ENCODE peak calls at places on chromosomes 3 and 15, in eight cellular contexts. Q is NB4, K is right lobe of liver, F is transverse colon, X is Peyer's patch, N is sigmoid colon, L is IMR-90, O is spleen. C is an unnamed sample.

GRCh38 chr3:70853161-70853560 is 540.7 kb upstream of the MDFIC2 start:
- DNase-seq in N (no peak), O (no peak), F (no peak), L (no peak), X (no peak), Q (no peak), K (no peak), C (no peak)

GRCh38 chr3:16477501-16477900 is 36.0 kb downstream of the RFTN1 start:
- DNase-seq in Q (no peak), N (no peak), F (no peak), X (no peak), L (peak; percentile 49), K (no peak), O (no peak), C (no peak)

GRCh38 chr3:184531580-184532290 is 29.9 kb upstream of the EPHB3 start:
- DNase-seq in N (peak; percentile 12), K (no peak), O (no peak), L (no peak), F (no peak), X (no peak), Q (peak; percentile 28), C (no peak)

GRCh38 chr15:34588046-34588674 is 4.7 kb upstream of the GOLGA8B start:
- DNase-seq in X (no peak), N (peak; percentile 84), F (peak; percentile 64), Q (peak; percentile 67), O (peak; percentile 66), K (peak; percentile 32), L (peak; percentile 80), C (peak; percentile 64)

GRCh38 chr15:80630981-80631380 is 64.1 kb upstream of the ABHD17C start:
- DNase-seq in X (no peak), N (no peak), Q (no peak), O (no peak), K (no peak), F (no peak), L (no peak), C (no peak)

GRCh38 chr15:91555307-91555706 is 298.2 kb upstream of the SLCO3A1 start:
- DNase-seq in Q (no peak), N (no peak), X (no peak), O (no peak), K (no peak), F (no peak), L (peak; percentile 19), C (no peak)

GRCh38 chr3:73502609-73503560 is 121.9 kb downstream of the PDZRN3 start:
- DNase-seq in N (peak; percentile 84), F (peak; percentile 75), O (peak; percentile 81), K (peak; percentile 52), X (peak; percentile 60), Q (peak; percentile 74), L (peak; percentile 98), C (peak; percentile 72)

GRCh38 chr3:186024210-186024609 is 84.7 kb downstream of the ETV5 start:
- DNase-seq in X (no peak), L (no peak), F (no peak), Q (no peak), K (no peak), N (peak; percentile 74), O (no peak), C (no peak)

GRCh38 chr3:134927596-134927995 is 132.5 kb downstream of the EPHB1 start:
- DNase-seq in F (no peak), K (no peak), Q (no peak), L (no peak), N (peak; percentile 18), X (no peak), O (no peak), C (no peak)

GRCh38 chr15:74782596-74783071 is 754 bp downstream of the CSK start:
- DNase-seq in N (no peak), Q (no peak), L (no peak), K (no peak), O (peak; percentile 88), F (no peak), X (no peak), C (no peak)

GRCh38 chr15:74779162-74779648 is 2.7 kb upstream of the CSK start:
- DNase-seq in X (no peak), N (no peak), K (no peak), Q (no peak), L (no peak), O (no peak), F (no peak), C (no peak)

GRCh38 chr15:74781673-74782595 is at the start of gene CSK:
- DNase-seq in Q (peak; percentile 86), O (peak; percentile 96), F (peak; percentile 81), L (peak; percentile 51), K (peak; percentile 82), X (peak; percentile 85), N (peak; percentile 86), C (peak; percentile 81)

GRCh38 chr15:74780523-74780982 is 1.3 kb upstream of the CSK start:
- DNase-seq in N (no peak), F (no peak), L (no peak), X (no peak), K (no peak), O (peak; percentile 81), Q (peak; percentile 55), C (no peak)

GRCh38 chr15:74780983-74781672 is 752 bp upstream of the CSK start:
- DNase-seq in O (peak; percentile 87), X (no peak), L (peak; percentile 28), N (no peak), Q (peak; percentile 92), K (peak; percentile 60), F (no peak), C (no peak)
- TF ChIP-seq POLR2A in O (no peak), X (no peak), L (no peak), N (no peak), Q (no peak), K (peak; percentile 76), F (no peak), C (no peak)

DNA sequence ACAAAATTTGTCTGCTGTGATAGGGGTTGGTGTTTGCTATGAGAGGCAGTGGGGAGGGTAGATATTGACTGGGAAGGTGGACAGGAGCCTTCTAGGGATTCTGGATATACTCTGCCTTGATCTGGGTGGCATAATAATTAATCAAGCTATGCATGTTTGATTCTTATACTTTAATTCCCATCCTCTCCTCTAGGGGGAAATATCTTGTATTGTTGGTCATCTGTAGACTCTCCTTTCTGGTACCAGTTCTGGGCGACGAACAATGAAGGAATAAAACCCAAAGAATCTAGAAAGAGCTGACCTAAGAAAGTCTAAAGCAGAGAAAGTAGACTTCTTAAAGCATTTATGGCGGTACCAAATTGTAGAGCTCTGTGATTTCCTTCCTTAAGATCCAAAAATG is 198.2 kb upstream of the STRIT1 start:
- DNase-seq in Q (no peak), O (no peak), N (no peak), X (no peak), K (no peak), L (no peak), F (no peak), C (no peak)
- TF ChIP-seq CTCF in Q (no peak), O (no peak), N (no peak), X (no peak), K (no peak), L (no peak), F (no peak), C (no peak)

GRCh38 chr3:50245251-50245745 is 9.3 kb downstream of the GNAI2 start:
- DNase-seq in O (peak; percentile 81), Q (no peak), F (no peak), X (no peak), L (no peak), N (no peak), K (no peak), C (no peak)

GRCh38 chr3:50246517-50246954 is 10.5 kb downstream of the GNAI2 start:
- DNase-seq in Q (peak; percentile 98), X (no peak), F (peak; percentile 55), N (no peak), L (peak; percentile 92), O (peak; percentile 91), K (peak; percentile 45), C (no peak)

GRCh38 chr3:50243552-50243895 is 7.5 kb downstream of the GNAI2 start:
- DNase-seq in O (no peak), N (no peak), L (no peak), X (no peak), Q (no peak), K (no peak), F (no peak), C (no peak)

GRCh38 chr3:50248387-50248786 is 12.4 kb downstream of the GNAI2 start:
- DNase-seq in L (no peak), X (peak; percentile 78), K (peak; percentile 55), Q (no peak), O (peak; percentile 87), F (peak; percentile 65), N (no peak), C (peak; percentile 62)

DNA sequence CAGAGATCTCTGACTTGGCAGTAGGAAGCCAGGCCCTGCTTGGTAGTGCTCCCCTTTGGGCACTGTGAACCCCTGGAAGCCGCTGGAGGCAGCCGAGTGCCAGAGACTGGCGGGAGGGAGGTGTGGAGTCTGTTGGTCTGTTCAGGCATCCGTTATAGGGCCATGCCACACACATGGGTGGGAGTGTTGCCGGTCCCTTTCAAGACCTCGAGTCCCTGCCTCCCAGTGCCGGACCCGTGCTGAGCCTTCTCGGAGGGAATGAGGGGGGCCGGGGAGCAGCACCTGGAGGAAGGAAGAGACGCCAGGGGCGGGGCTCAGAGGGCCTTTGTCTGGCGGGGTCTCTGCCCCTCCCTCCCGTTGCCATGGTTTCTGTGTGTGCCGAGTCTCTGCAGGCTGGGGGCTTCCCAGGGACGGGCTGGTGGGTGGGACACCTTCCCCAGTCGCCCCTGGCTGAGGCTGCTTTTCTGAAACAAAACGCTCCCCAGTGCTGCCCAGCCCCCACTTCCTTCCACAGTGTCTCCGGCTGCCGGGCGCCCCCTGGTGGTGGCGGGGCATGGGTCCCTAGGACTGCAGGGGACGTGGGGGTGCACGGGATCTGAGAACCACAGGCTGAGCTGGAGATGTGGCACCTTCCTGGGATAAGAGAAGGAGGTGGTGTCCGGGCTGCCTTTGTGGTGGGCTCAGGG is 10.0 kb downstream of the GNAI2 start:
- DNase-seq in X (peak; percentile 94), K (peak; percentile 91), L (peak; percentile 78), O (peak; percentile 99), Q (peak; percentile 94), F (peak; percentile 95), N (peak; percentile 95), C (peak; percentile 94)
- TF ChIP-seq POLR2A in X (peak; percentile 37), K (no peak), L (no peak), O (no peak), Q (no peak), F (no peak), N (no peak), C (no peak)

GRCh38 chr3:43742935-43743334 is 52.2 kb downstream of the ABHD5 start:
- DNase-seq in X (no peak), O (no peak), F (no peak), Q (no peak), L (peak; percentile 62), K (no peak), N (no peak), C (no peak)
- TF ChIP-seq CTCF in X (no peak), O (no peak), F (no peak), Q (no peak), L (peak; percentile 33), K (no peak), N (no peak), C (no peak)

C was measured in stomach.